ENCODE peak calls at places on chromosome 6, in ten cellular contexts. Q is cardiac muscle cell; S is effector memory CD4-positive, alpha-beta T cell; F is PC-3; C is CD8-positive, alpha-beta memory T cell; D is MG63; M is heart left ventricle; V is IMR-90; K is left lung; T is spleen. Y is an unnamed sample.

GRCh38 chr6:47132724-47133123 is 90.6 kb upstream of the ADGRF1 start:
- DNase-seq in C (no peak), V (no peak), M (no peak), S (no peak), D (no peak), F (no peak), Q (no peak), T (no peak), K (no peak), Y (no peak)

GRCh38 chr6:118725944-118726343 is 74.6 kb upstream of the CEP85L start:
- DNase-seq in V (no peak), S (peak; percentile 45), C (peak; percentile 57), F (no peak), Q (no peak), K (no peak), M (no peak), D (no peak), T (no peak), Y (no peak)

GRCh38 chr6:5302995-5303622 is 41.8 kb downstream of the FARS2 start:
- DNase-seq in D (no peak), C (peak; percentile 25), F (peak; percentile 64), T (peak; percentile 80), M (peak; percentile 44), S (peak; percentile 33), Q (peak; percentile 27), K (peak; percentile 60), V (peak; percentile 5), Y (peak; percentile 47)

GRCh38 chr6:137033828-137034227 is 10.9 kb downstream of the IL20RA start:
- DNase-seq in D (no peak), S (peak; percentile 35), V (no peak), C (peak; percentile 37), K (no peak), M (no peak), T (no peak), F (peak; percentile 80), Q (no peak), Y (peak; percentile 11)

GRCh38 chr6:121635355-121635754 is 199.9 kb downstream of the GJA1 start:
- DNase-seq in F (no peak), T (no peak), Q (no peak), M (no peak), D (no peak), S (no peak), C (no peak), K (no peak), V (no peak), Y (no peak)

GRCh38 chr6:74578339-74578738 is 627.5 kb downstream of the COL12A1 start:
- DNase-seq in K (no peak), M (no peak), D (no peak), V (peak; percentile 89), T (no peak), S (no peak), F (peak; percentile 1), Q (peak; percentile 41), C (no peak), Y (no peak)

GRCh38 chr6:62035952-62036351 is 250.1 kb downstream of the KHDRBS2 start:
- DNase-seq in Q (no peak), M (no peak), T (no peak), C (no peak), D (no peak), S (no peak), F (no peak), K (no peak), V (no peak), Y (no peak)

GRCh38 chr6:42406296-42407280 is 45.1 kb downstream of the TRERF1 start:
- DNase-seq in M (peak; percentile 44), C (no peak), K (no peak), S (no peak), F (peak; percentile 28), D (no peak), V (peak; percentile 18), T (no peak), Q (peak; percentile 42), Y (no peak)

GRCh38 chr6:3237761-3238662 is 10.6 kb upstream of the TUBB2B start:
- DNase-seq in F (no peak), S (no peak), M (no peak), D (no peak), C (no peak), V (no peak), T (no peak), Q (no peak), K (no peak), Y (no peak)

GRCh38 chr6:163955131-163955530 is 540.6 kb downstream of the QKI start:
- DNase-seq in C (no peak), K (no peak), F (no peak), Q (no peak), S (no peak), T (no peak), M (no peak), D (peak; percentile 21), V (peak; percentile 93), Y (no peak)

GRCh38 chr6:141229296-141229695 is 903.4 kb upstream of the GJE1 start:
- DNase-seq in D (no peak), S (no peak), K (no peak), F (no peak), C (no peak), M (no peak), Q (no peak), T (no peak), V (no peak), Y (no peak)

GRCh38 chr6:14709900-14710299 is 536.0 kb upstream of the JARID2 start:
- DNase-seq in F (no peak), D (no peak), K (no peak), M (no peak), Q (no peak), T (no peak), C (no peak), V (no peak), S (no peak), Y (no peak)

GRCh38 chr6:40315055-40315454 is 272.1 kb downstream of the LRFN2 start:
- DNase-seq in T (no peak), M (no peak), V (no peak), S (no peak), D (no peak), K (no peak), F (no peak), Q (no peak), C (no peak), Y (no peak)

GRCh38 chr6:170128811-170129681 is 161.8 kb downstream of the DLL1 start:
- DNase-seq in K (peak; percentile 11), Q (no peak), M (no peak), V (no peak), C (no peak), S (no peak), T (peak; percentile 63), F (no peak), D (no peak), Y (no peak)
- H3K9me3 ChIP-seq in K (no peaks in the 10 kb centered on the region), Q (no peaks in the 10 kb centered on the region), M (no peaks in the 10 kb centered on the region), V (peaks cover 37% of the 10 kb centered on the region), C (no peaks in the 10 kb centered on the region), S (no peaks in the 10 kb centered on the region), T (no peaks in the 10 kb centered on the region), F (no peaks in the 10 kb centered on the region), D (no peaks in the 10 kb centered on the region), Y (no peaks in the 10 kb centered on the region)

GRCh38 chr6:106811088-106811686 is 163.3 kb downstream of the CD24 start:
- DNase-seq in D (no peak), C (no peak), F (no peak), M (no peak), V (no peak), Q (no peak), S (no peak), K (no peak), T (no peak), Y (no peak)

GRCh38 chr6:106805771-106806170 is 168.8 kb downstream of the CD24 start:
- DNase-seq in T (no peak), S (no peak), C (no peak), D (no peak), V (no peak), K (no peak), Q (no peak), M (no peak), F (no peak), Y (no peak)

GRCh38 chr6:106805017-106805335 is 169.6 kb downstream of the CD24 start:
- DNase-seq in M (no peak), C (no peak), Q (no peak), D (no peak), V (no peak), T (no peak), F (no peak), S (no peak), K (no peak), Y (no peak)

GRCh38 chr6:106807946-106808611 is 166.4 kb downstream of the CD24 start:
- DNase-seq in S (no peak), F (peak; percentile 12), K (no peak), C (no peak), D (no peak), M (no peak), Q (no peak), T (no peak), V (no peak), Y (no peak)

GRCh38 chr6:106808758-106809157 is 165.8 kb downstream of the CD24 start:
- DNase-seq in K (no peak), D (no peak), C (no peak), V (no peak), S (no peak), M (no peak), Q (no peak), F (no peak), T (no peak), Y (no peak)
- H3K9me3 ChIP-seq in K (no peaks in the 10 kb centered on the region), D (peaks cover 21% of the 10 kb centered on the region), C (no peaks in the 10 kb centered on the region), V (peaks cover 7% of the 10 kb centered on the region), S (peaks cover 9% of the 10 kb centered on the region), M (peaks cover 62% of the 10 kb centered on the region), Q (no peaks in the 10 kb centered on the region), F (no peaks in the 10 kb centered on the region), T (peaks cover 72% of the 10 kb centered on the region), Y (peaks cover 14% of the 10 kb centered on the region)

GRCh38 chr6:168129292-168130167 is 50.5 kb upstream of the FRMD1 start:
- DNase-seq in T (no peak), Q (no peak), S (no peak), K (no peak), M (no peak), D (no peak), F (no peak), C (no peak), V (no peak), Y (no peak)
- H3K9me3 ChIP-seq in T (no peaks in the 10 kb centered on the region), Q (no peaks in the 10 kb centered on the region), S (no peaks in the 10 kb centered on the region), K (no peaks in the 10 kb centered on the region), M (no peaks in the 10 kb centered on the region), D (no peaks in the 10 kb centered on the region), F (no peaks in the 10 kb centered on the region), C (no peaks in the 10 kb centered on the region), V (no peaks in the 10 kb centered on the region), Y (no peaks in the 10 kb centered on the region)

GRCh38 chr6:155354167-155354566 is 39.9 kb upstream of the TFB1M start:
- DNase-seq in S (no peak), C (no peak), V (no peak), Q (no peak), T (no peak), K (no peak), D (no peak), F (no peak), M (no peak), Y (no peak)

GRCh38 chr6:155349956-155350355 is 35.7 kb upstream of the TFB1M start:
- DNase-seq in M (no peak), K (no peak), D (no peak), T (no peak), F (no peak), Q (no peak), S (no peak), V (no peak), C (no peak), Y (no peak)

GRCh38 chr6:155352812-155353211 is 38.5 kb upstream of the TFB1M start:
- DNase-seq in K (no peak), F (no peak), M (no peak), C (no peak), D (no peak), S (no peak), Q (peak; percentile 66), T (no peak), V (peak; percentile 90), Y (no peak)

GRCh38 chr6:155351273-155352129 is 37.2 kb upstream of the TFB1M start:
- DNase-seq in C (no peak), Q (no peak), M (no peak), S (no peak), T (no peak), K (no peak), D (no peak), V (no peak), F (no peak), Y (no peak)

GRCh38 chr6:155352130-155352420 is 37.8 kb upstream of the TFB1M start:
- DNase-seq in S (no peak), Q (no peak), F (no peak), D (no peak), C (no peak), K (no peak), V (no peak), M (no peak), T (no peak), Y (no peak)
- H3K9me3 ChIP-seq in S (peaks cover 8% of the 10 kb centered on the region), Q (no peaks in the 10 kb centered on the region), F (peaks cover 17% of the 10 kb centered on the region), D (peaks cover 7% of the 10 kb centered on the region), C (no peaks in the 10 kb centered on the region), K (no peaks in the 10 kb centered on the region), V (peaks cover 6% of the 10 kb centered on the region), M (peaks cover 34% of the 10 kb centered on the region), T (peaks cover 60% of the 10 kb centered on the region), Y (peaks cover 3% of the 10 kb centered on the region)

Y was measured in T-helper 17 cell.